ENCODE peak calls at places on chromosomes 3 and 15, in nine cellular contexts. One of them, this sample, is unnamed.

GRCh38 chr15:84685304-84685703 is 27.3 kb upstream of the NMB start:
- DNase-seq in amniotic epithelial cell: peak; percentile 95
- DNase-seq in HFFc6: peak; percentile 84
- DNase-seq in lower leg skin: peak; percentile 26
- DNase-seq in body of pancreas: peak; percentile 14
- DNase-seq in coronary artery: peak; percentile 74
- DNase-seq in endothelial cell: no peak
- DNase-seq in colonic mucosa: no peak
- DNase-seq in AG08396: no peak
- DNase-seq in this sample: peak; percentile 66

GRCh38 chr3:48492461-48493202 is 11.3 kb downstream of the SHISA5 start:
- DNase-seq in body of pancreas: no peak
- DNase-seq in amniotic epithelial cell: peak; percentile 95
- DNase-seq in colonic mucosa: no peak
- DNase-seq in HFFc6: no peak
- DNase-seq in AG08396: no peak
- DNase-seq in endothelial cell: no peak
- DNase-seq in lower leg skin: no peak
- DNase-seq in coronary artery: no peak
- DNase-seq in this sample: no peak

GRCh38 chr3:172939651-172940293 is 189.2 kb downstream of the ECT2 start:
- DNase-seq in body of pancreas: no peak
- DNase-seq in AG08396: no peak
- DNase-seq in lower leg skin: no peak
- DNase-seq in colonic mucosa: no peak
- DNase-seq in amniotic epithelial cell: peak; percentile 32
- DNase-seq in HFFc6: no peak
- DNase-seq in endothelial cell: no peak
- DNase-seq in coronary artery: no peak
- DNase-seq in this sample: no peak

GRCh38 chr3:18027161-18027939 is 284.9 kb upstream of the TBC1D5 start:
- DNase-seq in coronary artery: no peak
- DNase-seq in colonic mucosa: no peak
- DNase-seq in HFFc6: no peak
- DNase-seq in AG08396: no peak
- DNase-seq in amniotic epithelial cell: no peak
- DNase-seq in lower leg skin: no peak
- DNase-seq in endothelial cell: no peak
- DNase-seq in body of pancreas: no peak
- DNase-seq in this sample: no peak

GRCh38 chr3:35772364-35773009 is 133.2 kb downstream of the ARPP21 start:
- DNase-seq in lower leg skin: no peak
- DNase-seq in coronary artery: no peak
- DNase-seq in body of pancreas: no peak
- DNase-seq in HFFc6: no peak
- DNase-seq in AG08396: no peak
- DNase-seq in endothelial cell: no peak
- DNase-seq in colonic mucosa: no peak
- DNase-seq in amniotic epithelial cell: no peak
- DNase-seq in this sample: no peak

GRCh38 chr15:23797747-23798157 is 110.6 kb upstream of the NDN start:
- DNase-seq in endothelial cell: no peak
- DNase-seq in amniotic epithelial cell: no peak
- DNase-seq in AG08396: no peak
- DNase-seq in lower leg skin: no peak
- DNase-seq in colonic mucosa: no peak
- DNase-seq in coronary artery: no peak
- DNase-seq in HFFc6: no peak
- DNase-seq in body of pancreas: peak; percentile 14
- DNase-seq in this sample: no peak

GRCh38 chr3:123419850-123420292 is 29.0 kb downstream of the ADCY5 start:
- DNase-seq in amniotic epithelial cell: no peak
- DNase-seq in lower leg skin: no peak
- DNase-seq in colonic mucosa: no peak
- DNase-seq in AG08396: no peak
- DNase-seq in body of pancreas: peak; percentile 81
- DNase-seq in HFFc6: no peak
- DNase-seq in coronary artery: peak; percentile 89
- DNase-seq in endothelial cell: no peak
- DNase-seq in this sample: no peak

GRCh38 chr3:62325896-62326295 is 47.5 kb downstream of the FEZF2 start:
- DNase-seq in HFFc6: no peak
- DNase-seq in lower leg skin: no peak
- DNase-seq in endothelial cell: no peak
- DNase-seq in AG08396: no peak
- DNase-seq in amniotic epithelial cell: no peak
- DNase-seq in coronary artery: no peak
- DNase-seq in body of pancreas: no peak
- DNase-seq in colonic mucosa: no peak
- DNase-seq in this sample: no peak

GRCh38 chr15:78317145-78317836 is 17.9 kb upstream of the SKIC8 start:
- DNase-seq in body of pancreas: no peak
- DNase-seq in amniotic epithelial cell: peak; percentile 27
- DNase-seq in coronary artery: no peak
- DNase-seq in AG08396: no peak
- DNase-seq in colonic mucosa: peak; percentile 63
- DNase-seq in HFFc6: peak; percentile 10
- DNase-seq in endothelial cell: no peak
- DNase-seq in lower leg skin: no peak
- DNase-seq in this sample: no peak

GRCh38 chr15:63553388-63553791 is 43.8 kb upstream of the FBXL22 start:
- DNase-seq in body of pancreas: peak; percentile 79
- DNase-seq in endothelial cell: no peak
- DNase-seq in colonic mucosa: no peak
- DNase-seq in HFFc6: peak; percentile 91
- DNase-seq in AG08396: peak; percentile 78
- DNase-seq in amniotic epithelial cell: peak; percentile 100
- DNase-seq in lower leg skin: peak; percentile 35
- DNase-seq in coronary artery: no peak
- DNase-seq in this sample: peak; percentile 51

GRCh38 chr15:40906947-40907802 is 12.9 kb downstream of the VPS18 start:
- DNase-seq in AG08396: no peak
- DNase-seq in lower leg skin: no peak
- DNase-seq in HFFc6: no peak
- DNase-seq in endothelial cell: peak; percentile 75
- DNase-seq in amniotic epithelial cell: no peak
- DNase-seq in colonic mucosa: peak; percentile 80
- DNase-seq in coronary artery: no peak
- DNase-seq in body of pancreas: peak; percentile 44
- DNase-seq in this sample: no peak

GRCh38 chr3:195550723-195551122 is 7.6 kb upstream of the PPP1R2 start:
- DNase-seq in coronary artery: no peak
- DNase-seq in colonic mucosa: no peak
- DNase-seq in lower leg skin: no peak
- DNase-seq in amniotic epithelial cell: peak; percentile 16
- DNase-seq in AG08396: no peak
- DNase-seq in endothelial cell: no peak
- DNase-seq in HFFc6: no peak
- DNase-seq in body of pancreas: no peak
- DNase-seq in this sample: no peak

GRCh38 chr3:8509961-8510360 is 8.3 kb downstream of the LMCD1 start:
- DNase-seq in AG08396: peak; percentile 77
- DNase-seq in HFFc6: peak; percentile 92
- DNase-seq in endothelial cell: no peak
- DNase-seq in lower leg skin: no peak
- DNase-seq in colonic mucosa: no peak
- DNase-seq in coronary artery: no peak
- DNase-seq in body of pancreas: no peak
- DNase-seq in amniotic epithelial cell: peak; percentile 95
- DNase-seq in this sample: peak; percentile 56

GRCh38 chr3:27311400-27311799 is 57.8 kb downstream of the NEK10 start:
- DNase-seq in colonic mucosa: no peak
- DNase-seq in endothelial cell: no peak
- DNase-seq in HFFc6: peak; percentile 99
- DNase-seq in AG08396: peak; percentile 74
- DNase-seq in amniotic epithelial cell: peak; percentile 94
- DNase-seq in coronary artery: no peak
- DNase-seq in lower leg skin: no peak
- DNase-seq in body of pancreas: no peak
- DNase-seq in this sample: peak; percentile 57

GRCh38 chr3:106249159-106249558 is 380.3 kb upstream of the CBLB start:
- DNase-seq in colonic mucosa: no peak
- DNase-seq in lower leg skin: no peak
- DNase-seq in HFFc6: no peak
- DNase-seq in AG08396: peak; percentile 8
- DNase-seq in coronary artery: no peak
- DNase-seq in body of pancreas: no peak
- DNase-seq in amniotic epithelial cell: no peak
- DNase-seq in endothelial cell: no peak
- DNase-seq in this sample: peak; percentile 32

GRCh38 chr3:190566043-190566933 is 52.4 kb downstream of the IL1RAP start:
- DNase-seq in AG08396: peak; percentile 83
- DNase-seq in endothelial cell: peak; percentile 32
- DNase-seq in colonic mucosa: peak; percentile 28
- DNase-seq in lower leg skin: peak; percentile 88
- DNase-seq in HFFc6: peak; percentile 99
- DNase-seq in coronary artery: peak; percentile 87
- DNase-seq in amniotic epithelial cell: peak; percentile 100
- DNase-seq in body of pancreas: peak; percentile 92
- DNase-seq in this sample: peak; percentile 99

GRCh38 chr3:142916611-142917010 is 27.7 kb upstream of the PCOLCE2 start:
- DNase-seq in AG08396: no peak
- DNase-seq in body of pancreas: no peak
- DNase-seq in lower leg skin: no peak
- DNase-seq in endothelial cell: no peak
- DNase-seq in colonic mucosa: no peak
- DNase-seq in coronary artery: no peak
- DNase-seq in amniotic epithelial cell: no peak
- DNase-seq in HFFc6: peak; percentile 7
- DNase-seq in this sample: no peak

GRCh38 chr3:175192536-175192935 is 333.4 kb downstream of the NAALADL2 start:
- DNase-seq in AG08396: no peak
- DNase-seq in coronary artery: no peak
- DNase-seq in body of pancreas: no peak
- DNase-seq in HFFc6: no peak
- DNase-seq in endothelial cell: no peak
- DNase-seq in amniotic epithelial cell: no peak
- DNase-seq in colonic mucosa: no peak
- DNase-seq in lower leg skin: no peak
- DNase-seq in this sample: no peak

GRCh38 chr3:155292133-155292532 is 1.4 kb downstream of the STRIT1 start:
- DNase-seq in lower leg skin: no peak
- DNase-seq in colonic mucosa: no peak
- DNase-seq in AG08396: no peak
- DNase-seq in endothelial cell: no peak
- DNase-seq in body of pancreas: no peak
- DNase-seq in HFFc6: no peak
- DNase-seq in amniotic epithelial cell: peak; percentile 5
- DNase-seq in coronary artery: no peak
- DNase-seq in this sample: no peak

GRCh38 chr3:48271763-48272498 is 31.0 kb downstream of the ZNF589 start:
- DNase-seq in endothelial cell: no peak
- DNase-seq in AG08396: no peak
- DNase-seq in body of pancreas: no peak
- DNase-seq in coronary artery: no peak
- DNase-seq in lower leg skin: no peak
- DNase-seq in colonic mucosa: no peak
- DNase-seq in HFFc6: no peak
- DNase-seq in amniotic epithelial cell: no peak
- DNase-seq in this sample: no peak

GRCh38 chr3:42214565-42215283 is 51.3 kb downstream of the CCK start:
- DNase-seq in AG08396: peak; percentile 57
- DNase-seq in coronary artery: no peak
- DNase-seq in body of pancreas: no peak
- DNase-seq in amniotic epithelial cell: no peak
- DNase-seq in HFFc6: peak; percentile 65
- DNase-seq in endothelial cell: no peak
- DNase-seq in lower leg skin: no peak
- DNase-seq in colonic mucosa: no peak
- DNase-seq in this sample: no peak

GRCh38 chr3:64209866-64210609 is 15.2 kb downstream of the PRICKLE2 start:
- DNase-seq in AG08396: no peak
- DNase-seq in body of pancreas: peak; percentile 26
- DNase-seq in coronary artery: peak; percentile 90
- DNase-seq in colonic mucosa: peak; percentile 40
- DNase-seq in endothelial cell: no peak
- DNase-seq in lower leg skin: no peak
- DNase-seq in HFFc6: no peak
- DNase-seq in amniotic epithelial cell: peak; percentile 78
- DNase-seq in this sample: no peak

GRCh38 chr15:67175643-67176071 is 78.8 kb downstream of the AAGAB start:
- DNase-seq in HFFc6: no peak
- DNase-seq in amniotic epithelial cell: peak; percentile 88
- DNase-seq in AG08396: no peak
- DNase-seq in lower leg skin: peak; percentile 71
- DNase-seq in coronary artery: no peak
- DNase-seq in colonic mucosa: no peak
- DNase-seq in body of pancreas: peak; percentile 64
- DNase-seq in endothelial cell: peak; percentile 45
- DNase-seq in this sample: no peak

GRCh38 chr15:60964527-60964926 is 264.6 kb downstream of the RORA start:
- DNase-seq in colonic mucosa: no peak
- DNase-seq in endothelial cell: no peak
- DNase-seq in amniotic epithelial cell: no peak
- DNase-seq in lower leg skin: no peak
- DNase-seq in HFFc6: no peak
- DNase-seq in body of pancreas: peak; percentile 20
- DNase-seq in AG08396: no peak
- DNase-seq in coronary artery: no peak
- DNase-seq in this sample: no peak

GRCh38 chr3:98376631-98377030 is 13.8 kb upstream of the OR5K3 start:
- DNase-seq in colonic mucosa: no peak
- DNase-seq in HFFc6: no peak
- DNase-seq in AG08396: no peak
- DNase-seq in coronary artery: no peak
- DNase-seq in endothelial cell: no peak
- DNase-seq in body of pancreas: no peak
- DNase-seq in amniotic epithelial cell: no peak
- DNase-seq in lower leg skin: no peak
- DNase-seq in this sample: no peak

GRCh38 chr3:183159319-183159718 is 3.2 kb downstream of the LAMP3 start:
- DNase-seq in lower leg skin: no peak
- DNase-seq in body of pancreas: no peak
- DNase-seq in colonic mucosa: no peak
- DNase-seq in HFFc6: no peak
- DNase-seq in coronary artery: no peak
- DNase-seq in endothelial cell: no peak
- DNase-seq in amniotic epithelial cell: no peak
- DNase-seq in AG08396: no peak
- DNase-seq in this sample: no peak

This sample was measured in HFF-Myc.